ENCODE peak calls at places on chromosomes 2 and 18, in four cellular contexts. U is Peyer's patch, T is psoas muscle, O is transverse colon. G is an unnamed sample.
A peak's percentile ranks its signal among the peaks of the same experiment; 100 is the strongest.

GRCh38 chr2:68588589-68588988 is 54.8 kb upstream of the PROKR1 start:
- DNase-seq in T (no peak), O (no peak), U (no peak), G (no peak)

GRCh38 chr18:31302991-31303390 is 15.0 kb upstream of the DSG1 start:
- DNase-seq in U (no peak), T (no peak), O (no peak), G (no peak)

GRCh38 chr2:144376475-144376874 is 143.4 kb downstream of the ZEB2 start:
- DNase-seq in O (no peak), T (no peak), U (no peak), G (no peak)

GRCh38 chr18:54109131-54109683 is 115.3 kb downstream of the MBD2 start:
- DNase-seq in U (no peak), O (no peak), T (no peak), G (no peak)

GRCh38 chr18:37393221-37393828 is 172.3 kb downstream of the CELF4 start:
- DNase-seq in T (no peak), O (no peak), U (no peak), G (no peak)

GRCh38 chr2:97997774-97998392 is 2.1 kb upstream of the TMEM131 start:
- DNase-seq in U (no peak), O (no peak), T (no peak), G (no peak)

GRCh38 chr2:49165662-49166061 is 11.3 kb upstream of the FSHR start:
- DNase-seq in O (no peak), T (no peak), U (no peak), G (no peak)

GRCh38 chr2:197803033-197803444 is 1.4 kb upstream of the PLCL1 start:
- DNase-seq in T (no peak), O (no peak), U (no peak), G (no peak)

GRCh38 chr18:44507729-44508325 is 172.9 kb upstream of the SETBP1 start:
- DNase-seq in O (peak; percentile 26), U (no peak), T (peak; percentile 57), G (peak; percentile 37)

GRCh38 chr2:12416600-12416999 is 300.1 kb upstream of the TRIB2 start:
- DNase-seq in O (peak; percentile 19), T (no peak), U (no peak), G (peak; percentile 63)

GRCh38 chr2:101150306-101151140 is 659 bp downstream of the TBC1D8 start:
- DNase-seq in O (peak; percentile 45), T (peak; percentile 69), U (peak; percentile 72), G (peak; percentile 60)

GRCh38 chr2:200223385-200223784 is 83.1 kb upstream of the SPATS2L start:
- DNase-seq in O (no peak), U (no peak), T (peak; percentile 53), G (no peak)

GRCh38 chr18:56568986-56569385 is 69.4 kb downstream of the TXNL1 start:
- DNase-seq in U (no peak), O (no peak), T (no peak), G (no peak)

GRCh38 chr2:32485399-32485798 is 128.6 kb downstream of the BIRC6 start:
- DNase-seq in T (no peak), U (no peak), O (no peak), G (no peak)

GRCh38 chr2:26724004-26724750 is 31.7 kb downstream of the KCNK3 start:
- DNase-seq in U (no peak), T (peak; percentile 81), O (peak; percentile 61), G (peak; percentile 70)

GRCh38 chr2:62939735-62940491 is 110.7 kb upstream of the OTX1 start:
- DNase-seq in T (no peak), U (no peak), O (no peak), G (no peak)

GRCh38 chr2:156342252-156343095 is 10.0 kb upstream of the NR4A2 start:
- DNase-seq in T (peak; percentile 98), O (peak; percentile 96), U (peak; percentile 97), G (peak; percentile 96)

GRCh38 chr18:12879840-12880531 is 4.1 kb downstream of the PTPN2 start:
- DNase-seq in U (no peak), O (no peak), T (no peak), G (no peak)

GRCh38 chr18:55337908-55338521 is 250.0 kb downstream of the TCF4 start:
- DNase-seq in O (no peak), U (no peak), T (peak; percentile 60), G (no peak)

GRCh38 chr2:219619235-219619634 is 8.2 kb upstream of the SLC4A3 start:
- DNase-seq in O (no peak), U (no peak), T (no peak), G (no peak)

GRCh38 chr2:233418052-233418760 is 63.9 kb downstream of the DGKD start:
- DNase-seq in T (no peak), O (no peak), U (no peak), G (no peak)

GRCh38 chr2:222582931-222583330 is 73.0 kb downstream of the FARSB start:
- DNase-seq in U (no peak), O (no peak), T (no peak), G (no peak)

GRCh38 chr18:24189007-24189528 is 50.2 kb downstream of the CABYR start:
- DNase-seq in O (no peak), T (no peak), U (no peak), G (no peak)
- H3K4me1 ChIP-seq in O (peaks cover 4% of the 10 kb centered on the region), T (peaks cover 49% of the 10 kb centered on the region), U (no peaks in the 10 kb centered on the region), G (no peaks in the 10 kb centered on the region)

GRCh38 chr2:20588918-20589871 is 61.7 kb downstream of the HS1BP3 start:
- DNase-seq in U (peak; percentile 28), T (peak; percentile 12), O (peak; percentile 1), G (peak; percentile 30)

GRCh38 chr2:20592106-20593071 is 58.5 kb downstream of the HS1BP3 start:
- DNase-seq in T (peak; percentile 48), U (peak; percentile 14), O (peak; percentile 5), G (peak; percentile 55)

GRCh38 chr2:20589975-20590703 is 60.8 kb downstream of the HS1BP3 start:
- DNase-seq in O (peak; percentile 5), U (peak; percentile 34), T (peak; percentile 21), G (peak; percentile 52)

GRCh38 chr2:20593072-20594034 is 57.5 kb downstream of the HS1BP3 start:
- DNase-seq in O (peak; percentile 30), U (peak; percentile 48), T (peak; percentile 56), G (peak; percentile 95)

DNA sequence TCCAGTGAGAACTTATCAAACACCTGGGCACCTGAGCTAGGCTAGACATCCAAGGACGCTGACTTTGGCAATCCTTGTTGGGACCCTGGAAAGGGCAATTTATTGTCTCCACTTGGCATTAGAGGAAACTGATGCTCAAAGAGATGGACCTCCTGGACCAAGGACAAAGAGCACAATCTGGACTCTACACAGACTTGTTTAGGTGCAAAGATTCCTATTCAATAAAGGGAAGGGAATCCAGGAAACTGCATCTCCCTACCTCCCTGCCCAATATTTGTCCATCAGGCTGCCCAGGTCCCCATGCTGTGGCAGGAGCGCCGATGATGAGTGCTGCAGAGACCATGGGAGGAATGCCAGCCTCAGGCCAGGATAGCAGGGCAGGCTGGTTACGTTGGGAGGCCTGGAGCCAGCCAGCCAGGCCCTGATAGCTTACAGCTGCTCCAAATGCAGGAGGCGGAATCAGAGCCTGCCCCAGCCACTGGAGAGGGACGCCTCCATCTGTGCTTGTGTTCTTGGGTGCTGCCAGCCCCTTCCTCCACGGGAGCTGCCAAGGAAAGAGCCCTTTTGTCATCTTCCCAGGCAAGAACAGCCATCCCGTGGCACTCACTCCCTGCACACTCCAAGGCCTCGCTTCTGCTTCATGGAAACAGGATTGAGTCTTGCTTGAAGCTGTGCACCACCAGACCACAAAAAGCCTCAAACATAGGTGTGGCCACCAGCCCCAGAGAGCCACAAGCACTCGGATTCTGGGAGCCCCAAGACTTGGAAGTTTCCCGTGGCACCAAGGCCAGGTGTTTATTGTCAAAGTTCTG is 60.0 kb downstream of the HS1BP3 start:
- DNase-seq in U (peak; percentile 33), O (peak; percentile 6), T (peak; percentile 39), G (peak; percentile 59)
- H3K4me1 ChIP-seq in U (no peaks in the 10 kb centered on the region), O (peaks cover 15% of the 10 kb centered on the region), T (peaks cover 15% of the 10 kb centered on the region), G (peaks cover 57% of the 10 kb centered on the region)

GRCh38 chr2:226427538-226428307 is 371.9 kb downstream of the IRS1 start:
- DNase-seq in U (no peak), O (no peak), T (peak; percentile 59), G (no peak)
- H3K4me1 ChIP-seq in U (no peaks in the 10 kb centered on the region), O (peaks cover 6% of the 10 kb centered on the region), T (peaks cover 28% of the 10 kb centered on the region), G (no peaks in the 10 kb centered on the region)

GRCh38 chr2:237670641-237671040 is 43.3 kb downstream of the LRRFIP1 start:
- DNase-seq in U (no peak), T (peak; percentile 69), O (no peak), G (no peak)
- H3K4me1 ChIP-seq in U (no peaks in the 10 kb centered on the region), T (peaks cover 59% of the 10 kb centered on the region), O (peaks cover 50% of the 10 kb centered on the region), G (peaks cover 38% of the 10 kb centered on the region)

GRCh38 chr18:62182220-62182619 is 4.6 kb downstream of the PIGN start:
- DNase-seq in T (no peak), U (no peak), O (no peak), G (no peak)

GRCh38 chr18:62179213-62179612 is 7.6 kb downstream of the PIGN start:
- DNase-seq in U (no peak), T (no peak), O (no peak), G (no peak)

GRCh38 chr18:62186656-62187542 is at the start of the genes PIGN and RELCH:
- DNase-seq in U (peak; percentile 99), T (peak; percentile 95), O (peak; percentile 96), G (peak; percentile 98)

GRCh38 chr18:62187543-62188378 is 706 bp downstream of the RELCH start:
- DNase-seq in U (peak; percentile 61), O (peak; percentile 47), T (peak; percentile 53), G (peak; percentile 37)

DNA sequence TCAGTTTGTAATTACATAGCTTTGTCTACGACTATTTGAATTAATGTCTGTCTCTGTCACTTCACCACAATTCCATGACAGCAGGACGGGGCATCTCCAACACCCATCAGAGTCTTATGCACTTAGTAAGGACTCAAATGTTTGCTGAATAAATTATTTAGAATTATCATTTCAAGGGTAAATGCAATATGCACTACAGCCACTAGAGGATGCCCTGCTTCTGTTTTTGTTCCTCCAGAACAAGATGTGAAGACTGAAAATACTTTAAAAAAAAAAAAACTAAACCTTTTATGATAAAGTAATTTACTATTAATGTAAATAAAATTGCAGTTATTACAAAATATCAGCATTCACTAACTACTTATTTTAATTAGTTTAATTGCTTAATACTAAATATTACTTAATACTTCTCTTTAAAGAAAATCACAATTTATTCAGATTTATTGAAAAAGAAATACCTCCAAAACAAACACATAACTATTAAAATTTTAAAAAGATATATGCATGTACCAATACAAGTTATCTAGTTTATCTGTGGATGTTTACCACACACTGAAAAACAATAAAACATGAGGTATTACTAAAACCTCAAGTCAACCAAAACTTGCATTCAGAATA is 3.2 kb downstream of the PIGN start:
- DNase-seq in O (no peak), U (no peak), T (no peak), G (no peak)
- H3K4me1 ChIP-seq in O (peaks cover 24% of the 10 kb centered on the region), U (no peaks in the 10 kb centered on the region), T (peaks cover 11% of the 10 kb centered on the region), G (peaks cover 8% of the 10 kb centered on the region)

GRCh38 chr18:48928787-48929186 is 22.0 kb downstream of the SMAD7 start:
- DNase-seq in O (peak; percentile 86), T (no peak), U (peak; percentile 73), G (no peak)
- H3K4me1 ChIP-seq in O (peaks cover 98% of the 10 kb centered on the region), T (peaks cover 85% of the 10 kb centered on the region), U (peaks cover 42% of the 10 kb centered on the region), G (peaks cover 3% of the 10 kb centered on the region)